ENCODE peak calls at places on chromosomes 2 and 18, in eight cellular contexts. V is aorta; X is heart right ventricle; W is CD4-positive, CD25-positive, alpha-beta regulatory T cell; G is body of pancreas; J is lower lobe of right lung; Z is effector memory CD8-positive, alpha-beta T cell; T is heart left ventricle. I is an unnamed sample.
A peak's percentile ranks its signal among the peaks of the same experiment; 100 is the strongest.

GRCh38 chr2:26346454-26347053 is at the start of gene ADGRF3:
- ATAC-seq in V (peak; percentile 64), X (peak; percentile 39), W (peak; percentile 8), G (no peak), J (peak; percentile 61), Z (peak; percentile 14), T (no peak), I (no peak)

GRCh38 chr18:26504831-26505230 is 43.5 kb downstream of the KCTD1 start:
- ATAC-seq in V (no peak), X (no peak), W (no peak), G (no peak), J (no peak), Z (no peak), T (no peak), I (no peak)

GRCh38 chr18:11389281-11389680 is 220.1 kb upstream of the SLC35G4 start:
- ATAC-seq in V (no peak), X (no peak), W (no peak), G (no peak), J (no peak), Z (no peak), T (no peak), I (no peak)

GRCh38 chr2:158799181-158799580 is 4.1 kb downstream of the DAPL1 start:
- ATAC-seq in V (no peak), X (no peak), W (no peak), G (no peak), J (no peak), Z (no peak), T (no peak), I (no peak)

GRCh38 chr18:9103488-9103887 is 989 bp downstream of the NDUFV2 start:
- ATAC-seq in V (no peak), X (peak; percentile 36), W (no peak), G (no peak), J (no peak), Z (no peak), T (no peak), I (no peak)

GRCh38 chr18:46207985-46208384 is 103.8 kb downstream of the HAUS1 start:
- ATAC-seq in V (no peak), X (no peak), W (no peak), G (no peak), J (no peak), Z (no peak), T (no peak), I (no peak)

GRCh38 chr2:213649176-213649575 is 364.9 kb downstream of the SPAG16 start:
- ATAC-seq in V (no peak), X (no peak), W (no peak), G (no peak), J (no peak), Z (no peak), T (no peak), I (no peak)

GRCh38 chr2:136284226-136285119 is 166.5 kb upstream of the CXCR4 start:
- ATAC-seq in V (no peak), X (no peak), W (no peak), G (no peak), J (no peak), Z (no peak), T (no peak), I (no peak)

GRCh38 chr2:20353597-20353996 is 3.0 kb upstream of the PUM2 start:
- ATAC-seq in V (no peak), X (no peak), W (no peak), G (no peak), J (no peak), Z (no peak), T (no peak), I (no peak)

GRCh38 chr2:155825876-155826275 is 506.6 kb downstream of the NR4A2 start:
- ATAC-seq in V (no peak), X (no peak), W (no peak), G (peak; percentile 74), J (no peak), Z (no peak), T (no peak), I (no peak)

GRCh38 chr2:45681675-45682074 is 30.2 kb downstream of the PRKCE start:
- ATAC-seq in V (no peak), X (peak; percentile 90), W (peak; percentile 45), G (peak; percentile 59), J (peak; percentile 66), Z (peak; percentile 57), T (peak; percentile 38), I (peak; percentile 74)

GRCh38 chr18:72762505-72763122 is 105.2 kb downstream of the NETO1 start:
- ATAC-seq in V (no peak), X (no peak), W (no peak), G (peak; percentile 68), J (no peak), Z (no peak), T (no peak), I (no peak)